ENCODE peak calls at places on chromosomes 7 and 10, in five cellular contexts. One of them, this sample, is unnamed.

GRCh38 chr7:65371468-65371867 is 2.2 kb upstream of the ZNF92 start:
- DNase-seq in LoVo: no peak
- DNase-seq in hepatic stellate cell: peak
- DNase-seq in Right ventricle myocardium inferior: no peak
- DNase-seq in stomach: peak
- DNase-seq in this sample: no peak

GRCh38 chr10:3754727-3755439 is 30.1 kb downstream of the KLF6 start:
- DNase-seq in stomach: no peak
- DNase-seq in Right ventricle myocardium inferior: no peak
- DNase-seq in LoVo: peak
- DNase-seq in hepatic stellate cell: peak
- DNase-seq in this sample: no peak

GRCh38 chr10:33669861-33670385 is 335.5 kb upstream of the NRP1 start:
- DNase-seq in stomach: no peak
- DNase-seq in hepatic stellate cell: no peak
- DNase-seq in Right ventricle myocardium inferior: no peak
- DNase-seq in LoVo: no peak
- DNase-seq in this sample: no peak

GRCh38 chr7:30146127-30146612 is 11.4 kb downstream of the MTURN start:
- DNase-seq in stomach: no peak
- DNase-seq in LoVo: no peak
- DNase-seq in hepatic stellate cell: no peak
- DNase-seq in Right ventricle myocardium inferior: no peak
- DNase-seq in this sample: peak

GRCh38 chr10:101774589-101775272 is 1.2 kb downstream of the FGF8 start:
- DNase-seq in hepatic stellate cell: no peak
- DNase-seq in LoVo: no peak
- DNase-seq in stomach: peak
- DNase-seq in Right ventricle myocardium inferior: no peak
- DNase-seq in this sample: no peak

GRCh38 chr10:128843972-128844371 is 623.1 kb upstream of the MGMT start:
- DNase-seq in stomach: no peak
- DNase-seq in Right ventricle myocardium inferior: no peak
- DNase-seq in LoVo: no peak
- DNase-seq in hepatic stellate cell: no peak
- DNase-seq in this sample: no peak

GRCh38 chr10:87842776-87843497 is 20.4 kb downstream of the KLLN start:
- DNase-seq in stomach: no peak
- DNase-seq in LoVo: peak
- DNase-seq in hepatic stellate cell: no peak
- DNase-seq in Right ventricle myocardium inferior: no peak
- DNase-seq in this sample: no peak

GRCh38 chr7:149787428-149788299 is 14.3 kb upstream of the ZNF467 start:
- DNase-seq in Right ventricle myocardium inferior: no peak
- DNase-seq in hepatic stellate cell: no peak
- DNase-seq in LoVo: no peak
- DNase-seq in stomach: peak
- DNase-seq in this sample: no peak

GRCh38 chr10:93461807-93462178 is 20.3 kb downstream of the MYOF start:
- DNase-seq in Right ventricle myocardium inferior: no peak
- DNase-seq in stomach: peak
- DNase-seq in hepatic stellate cell: no peak
- DNase-seq in LoVo: peak
- DNase-seq in this sample: no peak

This sample was measured in posterior cingulate gyrus.